ENCODE peak calls at places on chromosome 17, in eight cellular contexts. S is stimulated activated naive CD8-positive, alpha-beta T cell treated with anti-CD3 and anti-CD28 coated beads, Interleukin-15, Interleukin-2, amounts not matched to agents 100 U/mL and 50 U/mL, for 24 hours; C is SK-N-SH treated with all-trans-retinoic acid at 6 μM for 48 hours; Q is aorta; P is stimulated activated naive B cell treated with anti-CD40 and anti-IgM and Interleukin-4, amounts not matched to agents 10 μg/mL and 1 μg/mL and 100 μg/mL, for 72 hours; M is PC-3; W is left cardiac atrium; I is activated naive CD4-positive, alpha-beta T cell treated with anti-CD3 and anti-CD28 coated beads, Interleukin-2, amount 50 U/mL, for 72 hours. E is an unnamed sample.

GRCh38 chr17:77325537-77325825 is 184.7 kb downstream of the SEC14L1 start:
- ATAC-seq in S (no peak), P (peak), I (no peak), W (no peak), M (no peak), C (no peak), Q (no peak), E (peak)

GRCh38 chr17:79919164-79919585 is 79.9 kb upstream of the CBX4 start:
- ATAC-seq in Q (peak), W (peak), M (peak), S (no peak), P (no peak), I (no peak), C (peak), E (no peak)

GRCh38 chr17:50283714-50284432 is 9.6 kb downstream of the TMEM92 start:
- ATAC-seq in C (no peak), M (no peak), P (no peak), W (no peak), S (no peak), Q (no peak), I (peak), E (peak)

GRCh38 chr17:67138392-67138791 is 94.0 kb downstream of the CACNG1 start:
- ATAC-seq in W (no peak), I (no peak), Q (no peak), C (no peak), S (no peak), M (no peak), P (no peak), E (peak)

GRCh38 chr17:39652635-39653315 is 12.4 kb upstream of the TCAP start:
- ATAC-seq in C (peak), S (peak), M (no peak), Q (peak), W (peak), P (no peak), I (peak), E (no peak)

GRCh38 chr17:379531-380200 is 27.1 kb upstream of the RPH3AL start:
- ATAC-seq in M (no peak), C (no peak), W (peak), Q (no peak), S (no peak), P (peak), I (peak), E (peak)

GRCh38 chr17:80817321-80817845 is 174.3 kb upstream of the CHMP6 start:
- ATAC-seq in C (no peak), Q (no peak), P (no peak), I (no peak), S (no peak), W (no peak), M (no peak), E (no peak)

GRCh38 chr17:10136258-10136981 is 62.0 kb downstream of the GAS7 start:
- ATAC-seq in M (no peak), S (no peak), I (no peak), P (no peak), Q (peak), W (peak), C (no peak), E (no peak)

GRCh38 chr17:31163091-31163781 is 68.5 kb downstream of the NF1 start:
- ATAC-seq in I (no peak), Q (no peak), P (no peak), M (no peak), C (no peak), S (no peak), W (no peak), E (no peak)

GRCh38 chr17:32697728-32698625 is 178.9 kb downstream of the MYO1D start:
- ATAC-seq in M (peak), Q (no peak), P (no peak), C (no peak), I (peak), W (no peak), S (peak), E (peak)

GRCh38 chr17:68396795-68397536 is 60.3 kb downstream of the WIPI1 start:
- ATAC-seq in Q (no peak), P (no peak), M (no peak), C (no peak), S (no peak), I (no peak), W (no peak), E (no peak)

GRCh38 chr17:45293413-45294211 is 23.2 kb downstream of the MAP3K14 start:
- ATAC-seq in S (peak), W (peak), M (peak), C (peak), Q (peak), I (peak), P (peak), E (peak)

GRCh38 chr17:9244066-9245052 is 223.0 kb downstream of the NTN1 start:
- ATAC-seq in I (no peak), S (no peak), W (no peak), C (no peak), P (no peak), M (no peak), Q (no peak), E (no peak)

GRCh38 chr17:34709108-34709779 is 129.9 kb downstream of the TMEM132E start:
- ATAC-seq in P (no peak), W (no peak), M (no peak), I (no peak), S (peak), Q (no peak), C (no peak), E (no peak)

GRCh38 chr17:7588553-7589203 is 1.2 kb downstream of the SOX15 start:
- ATAC-seq in S (no peak), W (peak), I (peak), C (no peak), Q (peak), P (no peak), M (no peak), E (no peak)

GRCh38 chr17:80959330-80960036 is 32.2 kb upstream of the CHMP6 start:
- ATAC-seq in M (peak), S (no peak), Q (peak), P (no peak), I (no peak), W (peak), C (peak), E (no peak)

GRCh38 chr17:45425984-45426413 is 6.7 kb downstream of the ARHGAP27 start:
- ATAC-seq in P (no peak), S (no peak), M (no peak), C (peak), W (no peak), Q (no peak), I (no peak), E (no peak)